ENCODE peak calls at places on chromosome 18, in seven cellular contexts. J is amygdala, I is dermis blood vessel endothelial cell, Z is NCI-H748 treated with DMSO at 0.1 percent for 48 hours, T is HCT116, X is HepG2, E is A172. U is an unnamed sample.

GRCh38 chr18:74171910-74172606 is 23.7 kb downstream of the TIMM21 start:
- DNase-seq in Z (no peak), T (no peak), J (no peak), I (no peak), X (no peak), E (no peak), U (no peak)

GRCh38 chr18:23938046-23938756 is 76.4 kb upstream of the TTC39C start:
- DNase-seq in T (no peak), Z (no peak), E (peak), J (no peak), I (no peak), X (no peak), U (no peak)

GRCh38 chr18:77316013-77316412 is 66.4 kb downstream of the GALR1 start:
- DNase-seq in T (no peak), X (no peak), I (no peak), E (peak), Z (no peak), J (no peak), U (no peak)

GRCh38 chr18:47895565-47896250 is 34.8 kb downstream of the SMAD2 start:
- DNase-seq in Z (no peak), J (no peak), X (peak), I (no peak), E (no peak), T (no peak), U (no peak)

GRCh38 chr18:2515908-2516625 is 55.2 kb downstream of the METTL4 start:
- DNase-seq in T (peak), X (peak), E (peak), Z (no peak), I (peak), J (no peak), U (no peak)

GRCh38 chr18:78814766-78815165 is 164.9 kb upstream of the SALL3 start:
- DNase-seq in T (no peak), E (no peak), Z (peak), J (no peak), I (no peak), X (no peak), U (no peak)

GRCh38 chr18:79401494-79402208 is 5.9 kb downstream of the NFATC1 start:
- DNase-seq in T (no peak), I (peak), Z (no peak), E (no peak), J (no peak), X (no peak), U (no peak)

GRCh38 chr18:1511619-1512311 is 607.1 kb downstream of the ADCYAP1 start:
- DNase-seq in J (no peak), E (no peak), X (no peak), I (no peak), T (no peak), Z (no peak), U (no peak)

GRCh38 chr18:13235981-13236380 is 17.4 kb downstream of the LDLRAD4 start:
- DNase-seq in T (no peak), E (no peak), J (peak), Z (no peak), I (no peak), X (no peak), U (no peak)

GRCh38 chr18:44156816-44157215 is 523.9 kb upstream of the SETBP1 start:
- DNase-seq in I (no peak), E (no peak), T (no peak), J (no peak), Z (no peak), X (no peak), U (no peak)

GRCh38 chr18:62425465-62426190 is 97.2 kb upstream of the ZCCHC2 start:
- DNase-seq in E (peak), J (peak), Z (peak), X (peak), I (peak), T (peak), U (peak)

GRCh38 chr18:2680216-2680792 is 24.8 kb downstream of the SMCHD1 start:
- DNase-seq in I (no peak), E (no peak), J (no peak), Z (no peak), X (no peak), T (no peak), U (no peak)

GRCh38 chr18:74682998-74683311 is 85.3 kb downstream of the ZNF407 start:
- DNase-seq in E (peak), X (no peak), J (no peak), T (no peak), I (peak), Z (no peak), U (no peak)

GRCh38 chr18:7116001-7116831 is 1.4 kb downstream of the LAMA1 start:
- DNase-seq in J (no peak), X (no peak), Z (peak), T (no peak), E (no peak), I (peak), U (no peak)

GRCh38 chr18:75167759-75168211 is 41.2 kb downstream of the PTGR3 start:
- DNase-seq in X (no peak), I (peak), T (no peak), E (no peak), J (no peak), Z (no peak), U (no peak)

GRCh38 chr18:73264562-73264921 is 396.8 kb upstream of the NETO1 start:
- DNase-seq in X (no peak), Z (no peak), I (no peak), J (no peak), T (no peak), E (no peak), U (no peak)

GRCh38 chr18:74951165-74951760 is 257.7 kb downstream of the PTGR3 start:
- DNase-seq in E (peak), X (peak), Z (no peak), T (no peak), J (no peak), I (peak), U (no peak)

GRCh38 chr18:42174909-42175308 is 219.9 kb downstream of the PIK3C3 start:
- DNase-seq in I (no peak), Z (no peak), J (no peak), X (no peak), T (no peak), E (peak), U (no peak)

GRCh38 chr18:68519341-68519740 is 195.6 kb downstream of the TMX3 start:
- DNase-seq in Z (no peak), X (no peak), J (no peak), E (peak), T (no peak), I (no peak), U (no peak)

GRCh38 chr18:67117804-67118203 is 398.7 kb downstream of the DSEL start:
- DNase-seq in J (no peak), X (no peak), I (no peak), T (no peak), Z (no peak), E (no peak), U (no peak)

GRCh38 chr18:42032447-42032846 is 77.4 kb downstream of the PIK3C3 start:
- DNase-seq in E (no peak), I (no peak), Z (no peak), X (no peak), J (no peak), T (no peak), U (no peak)

GRCh38 chr18:37391156-37391555 is 174.4 kb downstream of the CELF4 start:
- DNase-seq in I (no peak), T (no peak), Z (no peak), X (no peak), E (no peak), J (no peak), U (no peak)

GRCh38 chr18:49933530-49933929 is 120.2 kb upstream of the ACAA2 start:
- DNase-seq in I (no peak), Z (no peak), J (no peak), X (no peak), E (no peak), T (no peak), U (no peak)

GRCh38 chr18:63617049-63617995 is 26.7 kb downstream of the SERPINB4 start:
- DNase-seq in E (no peak), I (no peak), J (no peak), X (no peak), T (no peak), Z (peak), U (no peak)

GRCh38 chr18:9260388-9261380 is 73.9 kb upstream of the TWSG1 start:
- DNase-seq in T (no peak), Z (no peak), J (no peak), E (no peak), I (no peak), X (no peak), U (no peak)

GRCh38 chr18:50473896-50474295 is 86.0 kb upstream of the MAPK4 start:
- DNase-seq in Z (no peak), E (no peak), T (no peak), J (no peak), I (no peak), X (no peak), U (no peak)

GRCh38 chr18:31430072-31430471 is 17.5 kb upstream of the DSG3 start:
- DNase-seq in T (no peak), I (no peak), J (no peak), Z (no peak), X (no peak), E (no peak), U (no peak)

GRCh38 chr18:51867767-51868166 is 472.2 kb upstream of the DCC start:
- DNase-seq in I (peak), X (no peak), T (no peak), E (no peak), J (no peak), Z (no peak), U (no peak)

GRCh38 chr18:55115606-55116005 is 156.3 kb upstream of the CCDC68 start:
- DNase-seq in E (no peak), T (no peak), I (no peak), Z (no peak), X (no peak), J (no peak), U (no peak)

GRCh38 chr18:29556070-29556469 is 1379.1 kb upstream of the CDH2 start:
- DNase-seq in E (no peak), Z (no peak), I (no peak), T (no peak), J (no peak), X (no peak), U (no peak)

U was measured in activated T-helper 1 cell treated with anti-CD3 and anti-CD28 coated beads, Interleukin-2, amount 50 U/mL, for 16 hours.